ENCODE peak calls at places on chromosomes 1 and 21, in eight cellular contexts. One of them, this sample, is unnamed.

GRCh38 chr1:46274224-46275029 is 26.9 kb downstream of the RAD54L start:
- DNase-seq in HFFc6: peak; percentile 26
- DNase-seq in NCI-H2081 treated with DMSO at 0.1 percent for 48 hours: no peak
- DNase-seq in heart right ventricle: no peak
- DNase-seq in NCI-H345: no peak
- DNase-seq in ecto neural progenitor cell: no peak
- DNase-seq in A549: no peak
- DNase-seq in ELR: no peak
- DNase-seq in this sample: no peak

GRCh38 chr1:101175474-101175873 is 61.3 kb upstream of the S1PR1 start:
- DNase-seq in HFFc6: no peak
- DNase-seq in NCI-H2081 treated with DMSO at 0.1 percent for 48 hours: no peak
- DNase-seq in heart right ventricle: no peak
- DNase-seq in NCI-H345: no peak
- DNase-seq in ecto neural progenitor cell: no peak
- DNase-seq in A549: no peak
- DNase-seq in ELR: peak; percentile 62
- DNase-seq in this sample: no peak

GRCh38 chr1:230986976-230987375 is 8.1 kb downstream of the ARV1 start:
- DNase-seq in HFFc6: peak; percentile 91
- DNase-seq in NCI-H2081 treated with DMSO at 0.1 percent for 48 hours: no peak
- DNase-seq in heart right ventricle: no peak
- DNase-seq in NCI-H345: no peak
- DNase-seq in ecto neural progenitor cell: no peak
- DNase-seq in A549: peak; percentile 38
- DNase-seq in ELR: peak; percentile 87
- DNase-seq in this sample: no peak

GRCh38 chr1:156069490-156070455 is 8.8 kb downstream of the RAB25 start:
- DNase-seq in HFFc6: no peak
- DNase-seq in NCI-H2081 treated with DMSO at 0.1 percent for 48 hours: no peak
- DNase-seq in heart right ventricle: no peak
- DNase-seq in NCI-H345: no peak
- DNase-seq in ecto neural progenitor cell: no peak
- DNase-seq in A549: no peak
- DNase-seq in ELR: no peak
- DNase-seq in this sample: no peak

GRCh38 chr1:47184771-47185677 is 4.8 kb downstream of the PDZK1IP1 start:
- DNase-seq in HFFc6: no peak
- DNase-seq in NCI-H2081 treated with DMSO at 0.1 percent for 48 hours: no peak
- DNase-seq in heart right ventricle: no peak
- DNase-seq in NCI-H345: no peak
- DNase-seq in ecto neural progenitor cell: no peak
- DNase-seq in A549: no peak
- DNase-seq in ELR: no peak
- DNase-seq in this sample: peak; percentile 19

GRCh38 chr1:69172003-69173000 is 395.4 kb upstream of the LRRC7 start:
- DNase-seq in HFFc6: no peak
- DNase-seq in NCI-H2081 treated with DMSO at 0.1 percent for 48 hours: no peak
- DNase-seq in heart right ventricle: no peak
- DNase-seq in NCI-H345: no peak
- DNase-seq in ecto neural progenitor cell: no peak
- DNase-seq in A549: no peak
- DNase-seq in ELR: no peak
- DNase-seq in this sample: no peak

GRCh38 chr1:212328248-212328647 is 43.0 kb downstream of the PPP2R5A start:
- DNase-seq in HFFc6: no peak
- DNase-seq in NCI-H2081 treated with DMSO at 0.1 percent for 48 hours: no peak
- DNase-seq in heart right ventricle: no peak
- DNase-seq in NCI-H345: no peak
- DNase-seq in ecto neural progenitor cell: no peak
- DNase-seq in A549: no peak
- DNase-seq in ELR: no peak
- DNase-seq in this sample: no peak

GRCh38 chr21:44354775-44355771 is 1.7 kb downstream of the TRPM2 start:
- DNase-seq in HFFc6: no peak
- DNase-seq in NCI-H2081 treated with DMSO at 0.1 percent for 48 hours: no peak
- DNase-seq in heart right ventricle: no peak
- DNase-seq in NCI-H345: no peak
- DNase-seq in ecto neural progenitor cell: no peak
- DNase-seq in A549: no peak
- DNase-seq in ELR: no peak
- DNase-seq in this sample: no peak

GRCh38 chr21:10272216-10272615 is 249.2 kb upstream of the TPTE start:
- DNase-seq in HFFc6: no peak
- DNase-seq in NCI-H2081 treated with DMSO at 0.1 percent for 48 hours: no peak
- DNase-seq in heart right ventricle: no peak
- DNase-seq in NCI-H345: no peak
- DNase-seq in ecto neural progenitor cell: no peak
- DNase-seq in A549: peak; percentile 17
- DNase-seq in ELR: no peak
- DNase-seq in this sample: no peak

GRCh38 chr1:237671935-237672334 is 218.8 kb downstream of the ZP4 start:
- DNase-seq in HFFc6: no peak
- DNase-seq in NCI-H2081 treated with DMSO at 0.1 percent for 48 hours: no peak
- DNase-seq in heart right ventricle: no peak
- DNase-seq in NCI-H345: no peak
- DNase-seq in ecto neural progenitor cell: no peak
- DNase-seq in A549: no peak
- DNase-seq in ELR: no peak
- DNase-seq in this sample: no peak

GRCh38 chr1:97489834-97490233 is 431.0 kb downstream of the DPYD start:
- DNase-seq in HFFc6: peak; percentile 9
- DNase-seq in NCI-H2081 treated with DMSO at 0.1 percent for 48 hours: no peak
- DNase-seq in heart right ventricle: no peak
- DNase-seq in NCI-H345: no peak
- DNase-seq in ecto neural progenitor cell: no peak
- DNase-seq in A549: peak; percentile 46
- DNase-seq in ELR: peak; percentile 68
- DNase-seq in this sample: no peak

GRCh38 chr1:48547521-48547920 is 75.5 kb upstream of the SPATA6 start:
- DNase-seq in HFFc6: no peak
- DNase-seq in NCI-H2081 treated with DMSO at 0.1 percent for 48 hours: no peak
- DNase-seq in heart right ventricle: no peak
- DNase-seq in NCI-H345: no peak
- DNase-seq in ecto neural progenitor cell: no peak
- DNase-seq in A549: no peak
- DNase-seq in ELR: no peak
- DNase-seq in this sample: no peak

GRCh38 chr1:206117151-206117948 is at the start of gene AVPR1B:
- DNase-seq in HFFc6: no peak
- DNase-seq in NCI-H2081 treated with DMSO at 0.1 percent for 48 hours: no peak
- DNase-seq in heart right ventricle: peak; percentile 36
- DNase-seq in NCI-H345: peak; percentile 69
- DNase-seq in ecto neural progenitor cell: peak; percentile 76
- DNase-seq in A549: peak; percentile 10
- DNase-seq in ELR: peak; percentile 42
- DNase-seq in this sample: peak; percentile 20

GRCh38 chr1:208183977-208184901 is 59.9 kb downstream of the PLXNA2 start:
- DNase-seq in HFFc6: peak; percentile 96
- DNase-seq in NCI-H2081 treated with DMSO at 0.1 percent for 48 hours: no peak
- DNase-seq in heart right ventricle: no peak
- DNase-seq in NCI-H345: peak; percentile 21
- DNase-seq in ecto neural progenitor cell: no peak
- DNase-seq in A549: peak; percentile 95
- DNase-seq in ELR: peak; percentile 94
- DNase-seq in this sample: no peak

GRCh38 chr1:68276448-68276847 is 44.1 kb upstream of the WLS start:
- DNase-seq in HFFc6: no peak
- DNase-seq in NCI-H2081 treated with DMSO at 0.1 percent for 48 hours: no peak
- DNase-seq in heart right ventricle: no peak
- DNase-seq in NCI-H345: no peak
- DNase-seq in ecto neural progenitor cell: no peak
- DNase-seq in A549: no peak
- DNase-seq in ELR: no peak
- DNase-seq in this sample: no peak

GRCh38 chr1:21594495-21594894 is 74.7 kb downstream of the RAP1GAP start:
- DNase-seq in HFFc6: no peak
- DNase-seq in NCI-H2081 treated with DMSO at 0.1 percent for 48 hours: no peak
- DNase-seq in heart right ventricle: no peak
- DNase-seq in NCI-H345: no peak
- DNase-seq in ecto neural progenitor cell: no peak
- DNase-seq in A549: no peak
- DNase-seq in ELR: peak; percentile 52
- DNase-seq in this sample: no peak

GRCh38 chr1:89546082-89546889 is 21.7 kb downstream of the LRRC8B start:
- DNase-seq in HFFc6: no peak
- DNase-seq in NCI-H2081 treated with DMSO at 0.1 percent for 48 hours: no peak
- DNase-seq in heart right ventricle: no peak
- DNase-seq in NCI-H345: no peak
- DNase-seq in ecto neural progenitor cell: no peak
- DNase-seq in A549: no peak
- DNase-seq in ELR: no peak
- DNase-seq in this sample: no peak

GRCh38 chr1:115912116-115912515 is 64.2 kb upstream of the SLC22A15 start:
- DNase-seq in HFFc6: no peak
- DNase-seq in NCI-H2081 treated with DMSO at 0.1 percent for 48 hours: no peak
- DNase-seq in heart right ventricle: no peak
- DNase-seq in NCI-H345: no peak
- DNase-seq in ecto neural progenitor cell: no peak
- DNase-seq in A549: no peak
- DNase-seq in ELR: no peak
- DNase-seq in this sample: no peak

GRCh38 chr1:212608956-212609700 is 567 bp downstream of the ATF3 start:
- DNase-seq in HFFc6: peak; percentile 25
- DNase-seq in NCI-H2081 treated with DMSO at 0.1 percent for 48 hours: no peak
- DNase-seq in heart right ventricle: peak; percentile 48
- DNase-seq in NCI-H345: peak; percentile 45
- DNase-seq in ecto neural progenitor cell: peak; percentile 88
- DNase-seq in A549: no peak
- DNase-seq in ELR: peak; percentile 68
- DNase-seq in this sample: peak; percentile 68

GRCh38 chr21:18478513-18478912 is 74.9 kb upstream of the TMPRSS15 start:
- DNase-seq in HFFc6: no peak
- DNase-seq in NCI-H2081 treated with DMSO at 0.1 percent for 48 hours: no peak
- DNase-seq in heart right ventricle: no peak
- DNase-seq in NCI-H345: no peak
- DNase-seq in ecto neural progenitor cell: no peak
- DNase-seq in A549: no peak
- DNase-seq in ELR: no peak
- DNase-seq in this sample: no peak

GRCh38 chr21:31557421-31557955 is 102.0 kb upstream of the SOD1 start:
- DNase-seq in HFFc6: no peak
- DNase-seq in NCI-H2081 treated with DMSO at 0.1 percent for 48 hours: no peak
- DNase-seq in heart right ventricle: no peak
- DNase-seq in NCI-H345: peak; percentile 65
- DNase-seq in ecto neural progenitor cell: peak; percentile 77
- DNase-seq in A549: no peak
- DNase-seq in ELR: no peak
- DNase-seq in this sample: no peak

GRCh38 chr1:171433451-171433850 is 51.9 kb upstream of the PRRC2C start:
- DNase-seq in HFFc6: no peak
- DNase-seq in NCI-H2081 treated with DMSO at 0.1 percent for 48 hours: no peak
- DNase-seq in heart right ventricle: no peak
- DNase-seq in NCI-H345: no peak
- DNase-seq in ecto neural progenitor cell: no peak
- DNase-seq in A549: peak; percentile 75
- DNase-seq in ELR: peak; percentile 92
- DNase-seq in this sample: no peak

GRCh38 chr1:15994081-15994480 is 10.0 kb upstream of the SRARP start:
- DNase-seq in HFFc6: no peak
- DNase-seq in NCI-H2081 treated with DMSO at 0.1 percent for 48 hours: no peak
- DNase-seq in heart right ventricle: no peak
- DNase-seq in NCI-H345: no peak
- DNase-seq in ecto neural progenitor cell: no peak
- DNase-seq in A549: no peak
- DNase-seq in ELR: no peak
- DNase-seq in this sample: no peak